ENCODE peak calls at places on chromosomes 11 and 22, in six cellular contexts. M, B, O, Z, X and V are unnamed samples.
A peak's percentile ranks its signal among the peaks of the same experiment; 100 is the strongest.

GRCh38 chr11:46504817-46505613 is 88.8 kb downstream of the AMBRA1 start:
- DNase-seq in B (no peak), Z (no peak), X (no peak), O (no peak), M (no peak), V (no peak)

GRCh38 chr22:46631113-46631512 is 10.9 kb downstream of the GRAMD4 start:
- DNase-seq in Z (no peak), X (no peak), M (no peak), B (no peak), O (no peak), V (no peak)

GRCh38 chr11:15720460-15720859 is 605.7 kb downstream of the INSC start:
- DNase-seq in X (no peak), Z (no peak), O (no peak), M (peak; percentile 70), B (no peak), V (no peak)

GRCh38 chr11:37595845-37596244 is 997.8 kb upstream of the RAG2 start:
- DNase-seq in B (no peak), X (no peak), M (no peak), O (no peak), Z (no peak), V (no peak)

GRCh38 chr11:100563541-100564280 is 123.4 kb upstream of the ARHGAP42 start:
- DNase-seq in Z (no peak), B (no peak), X (no peak), M (no peak), O (no peak), V (no peak)

GRCh38 chr22:50419116-50419515 is 55.7 kb downstream of the SBF1 start:
- DNase-seq in M (no peak), Z (no peak), O (no peak), B (no peak), X (no peak), V (no peak)

GRCh38 chr11:34242037-34242625 is 115.7 kb downstream of the ABTB2 start:
- DNase-seq in O (no peak), M (no peak), B (no peak), Z (no peak), X (no peak), V (no peak)

GRCh38 chr11:66192181-66192888 is 76.1 kb upstream of the RAB1B start:
- DNase-seq in B (no peak), X (no peak), Z (no peak), O (no peak), M (no peak), V (no peak)

GRCh38 chr11:24422371-24422770 is 74.5 kb upstream of the LUZP2 start:
- DNase-seq in M (no peak), Z (no peak), O (no peak), X (no peak), B (no peak), V (no peak)

GRCh38 chr11:86693501-86693900 is 21.1 kb upstream of the ME3 start:
- DNase-seq in B (no peak), X (no peak), O (no peak), Z (no peak), M (no peak), V (no peak)

GRCh38 chr11:11659567-11660341 is 37.9 kb upstream of the GALNT18 start:
- DNase-seq in M (no peak), O (no peak), B (no peak), X (no peak), Z (peak; percentile 91), V (no peak)

GRCh38 chr22:46149493-46149997 is 781 bp upstream of the PPARA start:
- DNase-seq in M (peak; percentile 42), B (peak; percentile 35), X (peak; percentile 56), Z (no peak), O (no peak), V (no peak)

GRCh38 chr11:66915046-66915832 is 42.9 kb downstream of the PC start:
- DNase-seq in B (no peak), O (no peak), M (no peak), Z (peak; percentile 81), X (no peak), V (peak; percentile 58)

GRCh38 chr11:2076441-2076840 is 62.7 kb downstream of the IGF2 start:
- DNase-seq in B (no peak), Z (no peak), X (no peak), O (no peak), M (no peak), V (no peak)

GRCh38 chr11:2092956-2093412 is 46.2 kb downstream of the IGF2 start:
- DNase-seq in M (peak; percentile 86), Z (no peak), X (no peak), B (peak; percentile 57), O (no peak), V (peak; percentile 94)

GRCh38 chr11:515131-515530 is 8.1 kb upstream of the RNH1 start:
- DNase-seq in M (no peak), X (no peak), O (no peak), Z (no peak), B (no peak), V (no peak)

GRCh38 chr22:32037236-32037635 is 5.8 kb upstream of the SLC5A1 start:
- DNase-seq in Z (no peak), B (no peak), O (no peak), X (no peak), M (no peak), V (no peak)